ENCODE peak calls at places on chromosomes 4 and X, in four cellular contexts. One of them, this sample, is unnamed.

GRCh38 chrX:46662594-46662993 is 89.0 kb downstream of the CHST7 start:
- DNase-seq in body of pancreas: no peak
- DNase-seq in stomach: no peak
- DNase-seq in ovary: no peak
- DNase-seq in this sample: no peak

GRCh38 chr4:151409470-151410313 is 716 bp downstream of the FHIP1A start:
- DNase-seq in ovary: peak
- DNase-seq in stomach: peak
- DNase-seq in body of pancreas: peak
- DNase-seq in this sample: no peak

GRCh38 chrX:85964744-85965143 is 82.6 kb downstream of the CHM start:
- DNase-seq in stomach: no peak
- DNase-seq in ovary: no peak
- DNase-seq in body of pancreas: no peak
- DNase-seq in this sample: no peak

GRCh38 chr4:57044996-57045395 is 65.2 kb downstream of the IGFBP7 start:
- DNase-seq in ovary: no peak
- DNase-seq in body of pancreas: no peak
- DNase-seq in stomach: no peak
- DNase-seq in this sample: no peak

GRCh38 chrX:46327229-46328081 is 217.8 kb downstream of the ZNF674 start:
- DNase-seq in body of pancreas: peak
- DNase-seq in stomach: peak
- DNase-seq in ovary: no peak
- DNase-seq in this sample: no peak

GRCh38 chr4:52925531-52925968 is 63.4 kb downstream of the RASL11B start:
- DNase-seq in stomach: no peak
- DNase-seq in body of pancreas: no peak
- DNase-seq in ovary: no peak
- DNase-seq in this sample: no peak

GRCh38 chr4:103032575-103032974 is 13.1 kb upstream of the SLC9B1 start:
- DNase-seq in body of pancreas: peak
- DNase-seq in ovary: no peak
- DNase-seq in stomach: no peak
- DNase-seq in this sample: no peak

GRCh38 chr4:20323991-20324390 is 72.3 kb downstream of the SLIT2 start:
- DNase-seq in stomach: no peak
- DNase-seq in body of pancreas: no peak
- DNase-seq in ovary: no peak
- DNase-seq in this sample: no peak

GRCh38 chrX:24860140-24860539 is 155.6 kb downstream of the ARX start:
- DNase-seq in ovary: no peak
- DNase-seq in body of pancreas: no peak
- DNase-seq in stomach: no peak
- DNase-seq in this sample: no peak

GRCh38 chrX:135480076-135480475 is 40.4 kb upstream of the INTS6L start:
- DNase-seq in body of pancreas: no peak
- DNase-seq in stomach: no peak
- DNase-seq in ovary: no peak
- DNase-seq in this sample: no peak

GRCh38 chr4:153731239-153731638 is 28.6 kb downstream of the RNF175 start:
- DNase-seq in stomach: no peak
- DNase-seq in body of pancreas: no peak
- DNase-seq in ovary: no peak
- DNase-seq in this sample: no peak

GRCh38 chr4:116598980-116599789 is 486.2 kb downstream of the TRAM1L1 start:
- DNase-seq in stomach: no peak
- DNase-seq in body of pancreas: no peak
- DNase-seq in ovary: no peak
- DNase-seq in this sample: no peak

GRCh38 chr4:1310796-1311715 is 21.4 kb downstream of the MAEA start:
- DNase-seq in stomach: no peak
- DNase-seq in ovary: no peak
- DNase-seq in body of pancreas: no peak
- DNase-seq in this sample: no peak

GRCh38 chr4:1305781-1306455 is 16.2 kb downstream of the MAEA start:
- DNase-seq in ovary: no peak
- DNase-seq in stomach: no peak
- DNase-seq in body of pancreas: no peak
- DNase-seq in this sample: no peak

GRCh38 chr4:1310031-1310795 is 20.5 kb downstream of the MAEA start:
- DNase-seq in body of pancreas: no peak
- DNase-seq in ovary: no peak
- DNase-seq in stomach: no peak
- DNase-seq in this sample: no peak

GRCh38 chr4:1307951-1308735 is 18.5 kb downstream of the MAEA start:
- DNase-seq in ovary: no peak
- DNase-seq in body of pancreas: no peak
- DNase-seq in stomach: no peak
- DNase-seq in this sample: no peak

DNA sequence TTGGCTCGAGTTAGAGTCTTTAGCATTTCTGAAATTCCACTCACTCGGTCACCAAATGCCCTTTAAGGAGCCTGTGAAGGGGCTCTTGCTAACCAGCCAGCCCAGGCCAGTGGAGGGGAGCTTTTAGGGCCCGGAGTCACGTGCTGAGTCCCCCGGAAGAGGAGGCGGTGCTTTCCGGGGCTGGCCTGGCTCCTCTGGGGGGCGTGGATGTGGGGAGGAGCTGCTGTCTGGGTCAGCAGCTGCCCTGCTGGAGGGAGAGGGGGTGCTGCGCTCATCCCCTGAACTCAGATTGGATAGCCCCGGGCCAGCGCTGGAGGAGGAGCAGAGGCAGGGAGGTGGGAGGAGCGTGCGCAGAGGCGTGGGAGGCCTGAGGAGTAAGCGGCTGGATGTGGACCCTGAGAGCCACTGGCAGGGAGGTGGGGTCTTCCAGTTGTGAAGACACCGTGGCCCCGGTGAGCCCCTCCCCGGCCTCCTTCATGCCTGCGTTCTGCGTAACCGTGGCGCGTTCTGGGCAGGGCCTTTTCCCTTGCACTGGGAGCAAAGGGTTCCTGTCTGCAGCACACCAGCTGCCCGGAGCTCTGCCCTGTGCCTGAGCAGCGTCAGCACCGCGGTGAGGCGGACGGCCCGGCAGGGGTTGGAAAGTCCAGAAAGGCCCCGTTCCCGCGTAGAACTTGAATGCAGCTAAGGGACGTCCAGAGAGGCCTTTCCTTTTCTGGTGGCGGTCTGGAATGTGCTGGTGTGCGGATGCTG is 19.7 kb downstream of the MAEA start:
- DNase-seq in body of pancreas: peak
- DNase-seq in ovary: peak
- DNase-seq in stomach: peak
- DNase-seq in this sample: peak
- TF ChIP-seq POLR2A in body of pancreas: no peak
- TF ChIP-seq POLR2A in ovary: no peak
- TF ChIP-seq POLR2A in stomach: no peak
- TF ChIP-seq POLR2A in this sample: no peak

GRCh38 chr4:164529486-164529885 is 224.4 kb upstream of the SMIM31 start:
- DNase-seq in ovary: no peak
- DNase-seq in stomach: no peak
- DNase-seq in body of pancreas: no peak
- DNase-seq in this sample: no peak
- H3K27ac ChIP-seq in ovary: no peak
- H3K27ac ChIP-seq in stomach: no peak
- H3K27ac ChIP-seq in body of pancreas: no peak
- H3K27ac ChIP-seq in this sample: no peak

GRCh38 chrX:20267599-20267923 is 852 bp upstream of the RPS6KA3 start:
- DNase-seq in body of pancreas: no peak
- DNase-seq in stomach: no peak
- DNase-seq in ovary: no peak
- DNase-seq in this sample: no peak

GRCh38 chrX:20266810-20267598 is at the start of gene RPS6KA3:
- DNase-seq in stomach: peak
- DNase-seq in ovary: peak
- DNase-seq in body of pancreas: peak
- DNase-seq in this sample: peak

GRCh38 chrX:20265726-20266681 is 705 bp downstream of the RPS6KA3 start:
- DNase-seq in stomach: no peak
- DNase-seq in ovary: peak
- DNase-seq in body of pancreas: peak
- DNase-seq in this sample: peak

GRCh38 chrX:20263474-20263873 is 3.2 kb downstream of the RPS6KA3 start:
- DNase-seq in body of pancreas: no peak
- DNase-seq in stomach: no peak
- DNase-seq in ovary: no peak
- DNase-seq in this sample: no peak

DNA sequence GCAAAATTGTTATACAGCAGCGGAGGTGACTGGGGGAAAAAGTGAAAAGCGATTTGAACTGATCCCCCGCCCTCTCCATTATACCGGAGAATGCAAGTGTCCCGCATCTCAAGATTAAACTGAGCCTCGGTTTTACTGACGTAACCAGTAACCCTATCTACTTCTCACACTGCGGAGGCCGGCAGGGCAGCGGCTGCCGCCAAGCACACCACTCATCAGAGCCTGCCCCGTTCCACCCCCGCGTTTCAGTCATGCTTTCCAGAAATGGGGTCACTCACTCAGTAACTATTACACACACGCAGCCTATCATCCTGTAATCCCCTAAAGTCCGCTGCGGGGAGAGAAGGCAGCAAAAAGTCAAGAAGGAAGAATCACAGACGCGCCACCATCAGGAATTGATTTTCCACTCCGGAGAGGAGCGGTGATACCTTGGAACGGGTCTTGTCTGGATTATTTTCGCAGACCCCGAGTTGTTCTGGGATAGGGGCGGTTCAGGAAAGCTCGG is 1.4 kb downstream of the RPS6KA3 start:
- DNase-seq in stomach: peak
- DNase-seq in body of pancreas: peak
- DNase-seq in ovary: peak
- DNase-seq in this sample: peak
- TF ChIP-seq POLR2A in stomach: no peak
- TF ChIP-seq POLR2A in body of pancreas: peak
- TF ChIP-seq POLR2A in ovary: peak
- TF ChIP-seq POLR2A in this sample: no peak

GRCh38 chr4:58760100-58760499 is 1649.9 kb upstream of the IGFBP7 start:
- DNase-seq in ovary: no peak
- DNase-seq in body of pancreas: no peak
- DNase-seq in stomach: no peak
- DNase-seq in this sample: no peak

GRCh38 chr4:58761563-58761962 is 1651.4 kb upstream of the IGFBP7 start:
- DNase-seq in ovary: no peak
- DNase-seq in stomach: no peak
- DNase-seq in body of pancreas: no peak
- DNase-seq in this sample: no peak

GRCh38 chr4:58760737-58761136 is 1650.6 kb upstream of the IGFBP7 start:
- DNase-seq in ovary: no peak
- DNase-seq in stomach: no peak
- DNase-seq in body of pancreas: no peak
- DNase-seq in this sample: no peak
- H3K27ac ChIP-seq in ovary: no peak
- H3K27ac ChIP-seq in stomach: no peak
- H3K27ac ChIP-seq in body of pancreas: no peak
- H3K27ac ChIP-seq in this sample: no peak

DNA sequence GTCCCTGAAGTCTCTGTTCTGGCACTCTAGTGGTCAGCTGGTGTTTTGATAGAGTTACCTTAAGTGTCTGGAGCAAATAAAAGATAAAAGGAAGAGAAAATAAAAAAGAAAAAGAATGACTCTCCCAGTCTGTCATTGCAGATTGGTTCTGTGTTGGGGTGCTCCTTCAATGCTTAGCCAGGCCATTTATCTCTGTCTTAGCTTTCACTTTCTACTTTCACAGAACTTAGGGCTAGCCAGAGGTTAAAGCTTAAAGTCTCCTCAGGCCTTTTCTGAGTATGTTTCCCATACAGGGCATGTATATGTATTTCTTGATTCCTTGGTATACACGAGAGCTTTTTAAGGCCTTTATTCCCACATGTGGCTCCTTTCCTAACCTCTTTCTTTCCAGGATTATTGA is 83.1 kb upstream of the TEX13D start:
- DNase-seq in stomach: no peak
- DNase-seq in body of pancreas: no peak
- DNase-seq in ovary: no peak
- DNase-seq in this sample: no peak
- TF ChIP-seq POLR2A in stomach: no peak
- TF ChIP-seq POLR2A in body of pancreas: no peak
- TF ChIP-seq POLR2A in ovary: no peak
- TF ChIP-seq POLR2A in this sample: no peak

DNA sequence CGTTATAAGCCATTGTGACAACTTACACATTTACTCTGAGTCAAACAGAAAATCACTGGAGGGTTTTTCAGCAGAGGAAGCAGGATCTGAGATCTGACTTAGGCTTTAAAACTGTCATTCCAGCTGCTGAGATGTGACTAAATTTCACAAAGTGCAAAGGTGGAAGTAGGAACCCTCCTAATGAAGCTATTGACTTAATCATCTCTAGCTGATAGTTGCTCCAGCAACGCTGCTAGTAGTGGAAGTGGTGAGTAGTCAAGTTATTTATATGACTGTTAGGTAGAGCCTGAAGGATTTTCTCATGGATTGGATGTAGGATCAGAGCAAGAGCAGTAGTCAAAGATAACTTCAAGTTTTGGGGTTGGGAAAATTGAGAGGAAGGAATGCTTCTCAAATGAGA is 218.6 kb downstream of the GRID2 start:
- DNase-seq in body of pancreas: no peak
- DNase-seq in stomach: no peak
- DNase-seq in ovary: no peak
- DNase-seq in this sample: no peak
- H3K27ac ChIP-seq in body of pancreas: no peak
- H3K27ac ChIP-seq in stomach: no peak
- H3K27ac ChIP-seq in ovary: no peak
- H3K27ac ChIP-seq in this sample: no peak

GRCh38 chr4:94452476-94453300 is 946 bp downstream of the PDLIM5 start:
- DNase-seq in stomach: peak
- DNase-seq in body of pancreas: peak
- DNase-seq in ovary: peak
- DNase-seq in this sample: peak

GRCh38 chr4:94451051-94451404 is 714 bp upstream of the PDLIM5 start:
- DNase-seq in stomach: no peak
- DNase-seq in body of pancreas: no peak
- DNase-seq in ovary: no peak
- DNase-seq in this sample: no peak

GRCh38 chr4:94453534-94453963 is 1.8 kb downstream of the PDLIM5 start:
- DNase-seq in body of pancreas: peak
- DNase-seq in stomach: no peak
- DNase-seq in ovary: no peak
- DNase-seq in this sample: no peak

GRCh38 chr4:94454405-94454804 is 2.7 kb downstream of the PDLIM5 start:
- DNase-seq in stomach: no peak
- DNase-seq in ovary: no peak
- DNase-seq in body of pancreas: no peak
- DNase-seq in this sample: no peak

GRCh38 chr4:94451669-94452475 is at the start of gene PDLIM5:
- DNase-seq in stomach: peak
- DNase-seq in body of pancreas: peak
- DNase-seq in ovary: peak
- DNase-seq in this sample: peak
- TF ChIP-seq POLR2A in stomach: peak
- TF ChIP-seq POLR2A in body of pancreas: peak
- TF ChIP-seq POLR2A in ovary: peak
- TF ChIP-seq POLR2A in this sample: peak

GRCh38 chrX:54920610-54921426 is at the start of gene TRO:
- DNase-seq in stomach: no peak
- DNase-seq in body of pancreas: no peak
- DNase-seq in ovary: no peak
- DNase-seq in this sample: no peak
- H3K27ac ChIP-seq in stomach: no peak
- H3K27ac ChIP-seq in body of pancreas: no peak
- H3K27ac ChIP-seq in ovary: peak
- H3K27ac ChIP-seq in this sample: peak

GRCh38 chrX:149504915-149505651 is at the start of gene IDS:
- DNase-seq in ovary: peak
- DNase-seq in stomach: peak
- DNase-seq in body of pancreas: peak
- DNase-seq in this sample: peak
- TF ChIP-seq POLR2A in ovary: peak
- TF ChIP-seq POLR2A in stomach: peak
- TF ChIP-seq POLR2A in body of pancreas: peak
- TF ChIP-seq POLR2A in this sample: peak

This sample was measured in breast epithelium.